ENCODE peak calls at places on chromosomes 4 and X, in seven cellular contexts. J is CD8-positive, alpha-beta T cell; C is HL-60; M is fibroblast of pulmonary artery; B is ovary; K is fibroblast of villous mesenchyme; A is GM12878. G is an unnamed sample.

GRCh38 chrX:40173662-40174593 is 76.2 kb upstream of the BCOR start:
- DNase-seq in J (peak), C (peak), M (no peak), B (peak), K (peak), A (no peak), G (peak)

GRCh38 chrX:48939417-48940228 is 17.8 kb downstream of the OTUD5 start:
- DNase-seq in J (no peak), C (peak), M (no peak), B (no peak), K (no peak), A (peak), G (no peak)

GRCh38 chr4:153115322-153116100 is 88.7 kb upstream of the TRIM2 start:
- DNase-seq in J (peak), C (peak), M (peak), B (no peak), K (peak), A (peak), G (peak)

GRCh38 chr4:151304755-151305154 is 20.6 kb downstream of the SH3D19 start:
- DNase-seq in J (no peak), C (no peak), M (no peak), B (no peak), K (peak), A (no peak), G (peak)

GRCh38 chr4:18404642-18405041 is 383.1 kb upstream of the LCORL start:
- DNase-seq in J (no peak), C (no peak), M (no peak), B (no peak), K (no peak), A (no peak), G (no peak)

GRCh38 chr4:108081251-108081650 is 87.5 kb downstream of the LEF1 start:
- DNase-seq in J (peak), C (no peak), M (no peak), B (no peak), K (no peak), A (no peak), G (no peak)

GRCh38 chrX:76428243-76429130 is 977 bp downstream of the MAGEE1 start:
- DNase-seq in J (peak), C (no peak), M (no peak), B (peak), K (no peak), A (no peak), G (no peak)

GRCh38 chr4:175772170-175772685 is 39.8 kb downstream of the GPM6A start:
- DNase-seq in J (no peak), C (no peak), M (no peak), B (no peak), K (no peak), A (no peak), G (no peak)

GRCh38 chrX:154748712-154749339 is 2.1 kb downstream of the GAB3 start:
- DNase-seq in J (peak), C (peak), M (peak), B (no peak), K (peak), A (no peak), G (peak)

GRCh38 chrX:119041175-119041574 is 31.6 kb upstream of the CT47C1 start:
- DNase-seq in J (no peak), C (no peak), M (peak), B (peak), K (peak), A (no peak), G (peak)

GRCh38 chrX:1592863-1593201 is 1.4 kb downstream of the AKAP17A start:
- DNase-seq in J (no peak), C (peak), M (no peak), B (peak), K (no peak), A (no peak), G (no peak)

GRCh38 chrX:1591863-1592127 is 391 bp downstream of the AKAP17A start:
- DNase-seq in J (no peak), C (no peak), M (no peak), B (no peak), K (no peak), A (no peak), G (peak)

GRCh38 chrX:1592128-1592862 is 891 bp downstream of the AKAP17A start:
- DNase-seq in J (no peak), C (no peak), M (peak), B (peak), K (peak), A (no peak), G (peak)

GRCh38 chrX:1595711-1596060 is 4.3 kb downstream of the AKAP17A start:
- DNase-seq in J (no peak), C (no peak), M (no peak), B (no peak), K (no peak), A (no peak), G (no peak)

GRCh38 chrX:1593286-1594271 is 2.2 kb downstream of the AKAP17A start:
- DNase-seq in J (no peak), C (no peak), M (no peak), B (peak), K (no peak), A (no peak), G (peak)
- H3K4me3 ChIP-seq in J (no peak), C (peak), M (peak), B (peak), K (peak), A (peak), G (peak)

DNA sequence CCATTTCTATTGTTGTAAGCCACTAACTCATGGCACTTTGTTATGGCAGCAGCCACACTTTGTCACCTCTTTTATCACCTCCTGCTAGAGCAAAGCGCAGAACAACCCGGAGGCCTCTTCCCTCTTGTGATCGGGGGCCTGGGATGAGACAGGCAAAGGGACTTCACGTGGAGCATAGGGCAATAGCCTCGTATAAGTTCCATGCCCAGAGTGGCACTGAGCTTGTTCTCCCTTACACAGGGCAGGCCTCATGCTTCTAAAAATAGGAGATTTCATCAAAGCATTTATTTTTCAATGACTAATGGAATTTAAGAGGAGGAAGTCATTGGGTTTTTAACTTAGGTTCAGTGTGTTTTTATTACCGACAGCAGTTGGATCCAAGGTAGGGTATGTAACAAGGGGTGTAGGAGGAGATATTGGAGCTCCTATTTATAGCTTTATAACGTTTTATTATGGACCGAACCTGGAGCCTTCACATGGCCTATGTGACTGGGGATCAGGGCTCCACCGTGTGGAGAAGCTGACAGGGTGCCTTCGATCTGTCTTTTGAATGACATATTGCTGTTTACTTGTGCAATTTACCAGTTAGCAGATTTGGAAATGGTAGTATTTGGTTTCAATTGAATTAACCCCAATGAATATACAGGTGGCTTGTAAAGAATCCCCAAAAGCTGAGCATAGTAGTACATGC is 93.8 kb downstream of the SLC2A9 start:
- DNase-seq in J (no peak), C (no peak), M (no peak), B (no peak), K (no peak), A (no peak), G (no peak)
- TF ChIP-seq CTCF in J (no peak), C (no peak), M (no peak), B (no peak), K (no peak), A (no peak), G (peak)

GRCh38 chr4:114811564-114812360 is 213.2 kb downstream of the UGT8 start:
- DNase-seq in J (no peak), C (no peak), M (no peak), B (no peak), K (no peak), A (no peak), G (no peak)
- H3K4me3 ChIP-seq in J (no peak), C (no peak), M (no peak), B (no peak), K (no peak), A (no peak), G (no peak)

DNA sequence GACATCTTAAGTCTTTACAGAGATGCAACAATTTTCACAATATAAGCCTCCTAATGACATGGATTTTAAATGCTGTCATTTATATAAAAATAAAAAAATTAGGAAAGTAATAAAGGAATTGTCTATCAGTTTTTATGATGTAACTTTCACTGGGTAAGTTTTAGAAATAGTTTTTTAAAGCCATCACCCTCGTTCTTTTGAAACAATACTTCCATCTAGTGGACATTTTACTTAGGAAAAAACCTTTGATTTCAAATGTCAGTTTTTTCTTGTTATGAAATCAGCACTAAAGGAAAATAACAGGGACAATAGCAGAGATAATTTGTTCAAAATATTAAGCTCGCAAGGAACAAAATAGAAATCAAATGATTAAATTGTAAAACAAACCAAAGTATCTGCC is 24.3 kb upstream of the NDNF start:
- DNase-seq in J (no peak), C (no peak), M (peak), B (no peak), K (peak), A (no peak), G (peak)
- TF ChIP-seq CTCF in J (peak), C (peak), M (peak), B (peak), K (peak), A (peak), G (peak)